ENCODE peak calls at places on chromosomes 3 and 15, in five cellular contexts. One of them, this sample, is unnamed.

GRCh38 chr3:71226565-71227281 is 356.8 kb downstream of the FOXP1 start:
- DNase-seq in K562: peak
- DNase-seq in A549: no peak
- DNase-seq in HepG2: no peak
- DNase-seq in H1: no peak
- DNase-seq in this sample: no peak

GRCh38 chr3:153625506-153625905 is 463.5 kb downstream of the RAP2B start:
- DNase-seq in A549: no peak
- DNase-seq in HepG2: no peak
- DNase-seq in K562: no peak
- DNase-seq in H1: no peak
- DNase-seq in this sample: peak

GRCh38 chr3:77906102-77906709 is 866.3 kb downstream of the ROBO2 start:
- DNase-seq in A549: peak
- DNase-seq in HepG2: no peak
- DNase-seq in K562: no peak
- DNase-seq in H1: no peak
- DNase-seq in this sample: peak

GRCh38 chr15:92116320-92116719 is 262.8 kb downstream of the SLCO3A1 start:
- DNase-seq in H1: no peak
- DNase-seq in HepG2: no peak
- DNase-seq in K562: no peak
- DNase-seq in A549: no peak
- DNase-seq in this sample: no peak

GRCh38 chr3:72482589-72483249 is 365.5 kb downstream of the SHQ1 start:
- DNase-seq in H1: no peak
- DNase-seq in A549: peak
- DNase-seq in K562: no peak
- DNase-seq in HepG2: no peak
- DNase-seq in this sample: peak

GRCh38 chr3:111070772-111071256 is 802 bp upstream of the NECTIN3 start:
- DNase-seq in HepG2: peak
- DNase-seq in A549: no peak
- DNase-seq in H1: no peak
- DNase-seq in K562: no peak
- DNase-seq in this sample: no peak

GRCh38 chr3:171679011-171679492 is 131.2 kb downstream of the PLD1 start:
- DNase-seq in K562: no peak
- DNase-seq in HepG2: peak
- DNase-seq in A549: no peak
- DNase-seq in H1: no peak
- DNase-seq in this sample: no peak

GRCh38 chr15:65072027-65072426 is 4.2 kb upstream of the RASL12 start:
- DNase-seq in HepG2: no peak
- DNase-seq in H1: no peak
- DNase-seq in K562: no peak
- DNase-seq in A549: no peak
- DNase-seq in this sample: no peak

GRCh38 chr15:48913141-48913540 is 35.2 kb downstream of the EID1 start:
- DNase-seq in A549: peak
- DNase-seq in K562: no peak
- DNase-seq in HepG2: no peak
- DNase-seq in H1: no peak
- DNase-seq in this sample: no peak

GRCh38 chr15:66649235-66649984 is 52.6 kb upstream of the SMAD6 start:
- DNase-seq in A549: no peak
- DNase-seq in H1: no peak
- DNase-seq in HepG2: no peak
- DNase-seq in K562: no peak
- DNase-seq in this sample: no peak

GRCh38 chr3:126845910-126846309 is 137.0 kb upstream of the PLXNA1 start:
- DNase-seq in H1: peak
- DNase-seq in A549: no peak
- DNase-seq in K562: no peak
- DNase-seq in HepG2: no peak
- DNase-seq in this sample: no peak

GRCh38 chr15:87575896-87576295 is 680.6 kb downstream of the NTRK3 start:
- DNase-seq in A549: no peak
- DNase-seq in HepG2: no peak
- DNase-seq in H1: no peak
- DNase-seq in K562: no peak
- DNase-seq in this sample: no peak

GRCh38 chr3:111616417-111617105 is 21.4 kb upstream of the ZBED2 start:
- DNase-seq in HepG2: peak
- DNase-seq in H1: no peak
- DNase-seq in A549: peak
- DNase-seq in K562: no peak
- DNase-seq in this sample: no peak

GRCh38 chr3:115932807-115933206 is 309.5 kb downstream of the GAP43 start:
- DNase-seq in K562: no peak
- DNase-seq in HepG2: no peak
- DNase-seq in A549: no peak
- DNase-seq in H1: no peak
- DNase-seq in this sample: no peak

GRCh38 chr3:189167027-189167766 is 4.6 kb upstream of the TPRG1 start:
- DNase-seq in HepG2: no peak
- DNase-seq in K562: no peak
- DNase-seq in H1: no peak
- DNase-seq in A549: peak
- DNase-seq in this sample: no peak

GRCh38 chr3:112002458-112002971 is 3.8 kb downstream of the TAGLN3 start:
- DNase-seq in A549: no peak
- DNase-seq in HepG2: no peak
- DNase-seq in H1: no peak
- DNase-seq in K562: no peak
- DNase-seq in this sample: peak

GRCh38 chr3:14620512-14620911 is 31.1 kb upstream of the CCDC174 start:
- DNase-seq in K562: no peak
- DNase-seq in H1: no peak
- DNase-seq in A549: no peak
- DNase-seq in HepG2: no peak
- DNase-seq in this sample: no peak

GRCh38 chr15:48775556-48775955 is 35.3 kb downstream of the CEP152 start:
- DNase-seq in HepG2: no peak
- DNase-seq in A549: no peak
- DNase-seq in K562: no peak
- DNase-seq in H1: no peak
- DNase-seq in this sample: peak

GRCh38 chr3:166451997-166452396 is 614.8 kb upstream of the BCHE start:
- DNase-seq in H1: no peak
- DNase-seq in A549: no peak
- DNase-seq in K562: no peak
- DNase-seq in HepG2: no peak
- DNase-seq in this sample: no peak

GRCh38 chr3:45123841-45124269 is 22.3 kb downstream of the CDCP1 start:
- DNase-seq in K562: no peak
- DNase-seq in HepG2: no peak
- DNase-seq in H1: no peak
- DNase-seq in A549: peak
- DNase-seq in this sample: peak

GRCh38 chr3:124431585-124431984 is 298.7 kb upstream of the UMPS start:
- DNase-seq in H1: no peak
- DNase-seq in K562: no peak
- DNase-seq in A549: no peak
- DNase-seq in HepG2: no peak
- DNase-seq in this sample: peak

GRCh38 chr15:89667706-89667960 is 11.5 kb downstream of the PLIN1 start:
- DNase-seq in K562: no peak
- DNase-seq in H1: no peak
- DNase-seq in A549: no peak
- DNase-seq in HepG2: no peak
- DNase-seq in this sample: no peak

GRCh38 chr3:152696962-152697361 is 138.0 kb upstream of the P2RY1 start:
- DNase-seq in K562: no peak
- DNase-seq in HepG2: no peak
- DNase-seq in A549: no peak
- DNase-seq in H1: no peak
- DNase-seq in this sample: no peak

GRCh38 chr3:11200679-11200952 is 46.3 kb downstream of the HRH1 start:
- DNase-seq in A549: no peak
- DNase-seq in K562: no peak
- DNase-seq in HepG2: no peak
- DNase-seq in H1: no peak
- DNase-seq in this sample: peak

GRCh38 chr3:153856932-153857331 is 264.3 kb upstream of the ARHGEF26 start:
- DNase-seq in A549: no peak
- DNase-seq in H1: no peak
- DNase-seq in HepG2: no peak
- DNase-seq in K562: no peak
- DNase-seq in this sample: no peak

GRCh38 chr3:43389388-43390254 is 103.3 kb downstream of the SNRK start:
- DNase-seq in A549: no peak
- DNase-seq in HepG2: peak
- DNase-seq in H1: no peak
- DNase-seq in K562: no peak
- DNase-seq in this sample: peak

GRCh38 chr3:118978393-118978758 is 56.3 kb downstream of the IGSF11 start:
- DNase-seq in K562: no peak
- DNase-seq in H1: no peak
- DNase-seq in HepG2: no peak
- DNase-seq in A549: no peak
- DNase-seq in this sample: no peak

GRCh38 chr15:59011262-59011947 is 23.9 kb downstream of the RNF111 start:
- DNase-seq in K562: peak
- DNase-seq in H1: no peak
- DNase-seq in A549: no peak
- DNase-seq in HepG2: no peak
- DNase-seq in this sample: no peak

GRCh38 chr15:77784361-77785292 is 151.9 kb upstream of the LINGO1 start:
- DNase-seq in A549: peak
- DNase-seq in HepG2: peak
- DNase-seq in K562: peak
- DNase-seq in H1: peak
- DNase-seq in this sample: peak

GRCh38 chr3:98371186-98371585 is 17.5 kb downstream of the OR5K4 start:
- DNase-seq in HepG2: no peak
- DNase-seq in H1: no peak
- DNase-seq in A549: no peak
- DNase-seq in K562: no peak
- DNase-seq in this sample: no peak

GRCh38 chr3:197339841-197340520 is 41.6 kb upstream of the DLG1 start:
- DNase-seq in K562: no peak
- DNase-seq in HepG2: peak
- DNase-seq in H1: no peak
- DNase-seq in A549: no peak
- DNase-seq in this sample: no peak

GRCh38 chr3:123880998-123881561 is 3.1 kb downstream of the MYLK start:
- DNase-seq in H1: no peak
- DNase-seq in A549: peak
- DNase-seq in K562: no peak
- DNase-seq in HepG2: peak
- DNase-seq in this sample: peak

GRCh38 chr3:51778554-51778953 is 483 bp downstream of the IQCF6 start:
- DNase-seq in K562: no peak
- DNase-seq in HepG2: no peak
- DNase-seq in A549: no peak
- DNase-seq in H1: no peak
- DNase-seq in this sample: no peak

GRCh38 chr3:51779137-51779536 is at the start of gene IQCF6:
- DNase-seq in HepG2: no peak
- DNase-seq in A549: no peak
- DNase-seq in K562: peak
- DNase-seq in H1: no peak
- DNase-seq in this sample: no peak

GRCh38 chr3:51773529-51773928 is 5.5 kb downstream of the IQCF6 start:
- DNase-seq in HepG2: no peak
- DNase-seq in A549: no peak
- DNase-seq in K562: no peak
- DNase-seq in H1: no peak
- DNase-seq in this sample: no peak

GRCh38 chr3:51777985-51778384 is 1.1 kb downstream of the IQCF6 start:
- DNase-seq in HepG2: no peak
- DNase-seq in A549: no peak
- DNase-seq in H1: no peak
- DNase-seq in K562: no peak
- DNase-seq in this sample: no peak
- TF ChIP-seq JUN in HepG2: no peak
- TF ChIP-seq JUN in A549: no peak
- TF ChIP-seq JUN in H1: no peak
- TF ChIP-seq JUN in K562: no peak
- TF ChIP-seq JUN in this sample: no peak

DNA sequence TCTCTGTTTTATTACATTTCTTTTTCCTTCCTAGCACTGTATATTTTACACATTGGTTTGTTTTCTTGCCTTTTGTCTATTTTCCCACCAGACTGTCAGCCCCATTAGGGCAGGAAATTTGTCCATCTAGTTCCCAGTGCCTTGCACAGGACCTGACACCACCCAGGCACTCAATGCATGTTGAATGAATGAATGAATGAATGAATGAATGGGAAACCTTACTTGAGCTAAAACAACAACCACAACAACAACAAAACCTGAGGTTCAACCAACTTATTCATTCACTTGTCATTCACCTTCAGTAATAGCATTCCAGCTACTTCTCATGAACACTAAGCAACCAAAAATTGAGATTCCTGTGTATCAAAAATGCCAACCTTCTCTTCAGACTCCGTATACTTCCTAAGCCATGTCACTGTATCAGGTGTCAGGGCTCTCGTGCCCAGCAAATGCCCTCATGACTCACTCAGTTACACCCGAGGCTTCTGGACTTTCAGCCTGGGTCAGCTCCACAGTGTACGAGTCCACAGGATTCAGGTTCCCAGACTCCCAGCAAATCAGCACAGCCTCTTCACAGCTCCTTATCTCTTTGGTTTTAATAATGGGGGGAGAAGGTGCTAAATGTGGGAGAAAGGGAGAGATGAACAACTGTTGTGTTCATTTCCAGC is 37.3 kb downstream of the FSD2 start:
- DNase-seq in A549: peak
- DNase-seq in K562: no peak
- DNase-seq in H1: no peak
- DNase-seq in HepG2: no peak
- DNase-seq in this sample: no peak
- H3K27ac ChIP-seq in A549: no peak
- H3K27ac ChIP-seq in K562: no peak
- H3K27ac ChIP-seq in H1: no peak
- H3K27ac ChIP-seq in HepG2: no peak
- H3K27ac ChIP-seq in this sample: no peak

DNA sequence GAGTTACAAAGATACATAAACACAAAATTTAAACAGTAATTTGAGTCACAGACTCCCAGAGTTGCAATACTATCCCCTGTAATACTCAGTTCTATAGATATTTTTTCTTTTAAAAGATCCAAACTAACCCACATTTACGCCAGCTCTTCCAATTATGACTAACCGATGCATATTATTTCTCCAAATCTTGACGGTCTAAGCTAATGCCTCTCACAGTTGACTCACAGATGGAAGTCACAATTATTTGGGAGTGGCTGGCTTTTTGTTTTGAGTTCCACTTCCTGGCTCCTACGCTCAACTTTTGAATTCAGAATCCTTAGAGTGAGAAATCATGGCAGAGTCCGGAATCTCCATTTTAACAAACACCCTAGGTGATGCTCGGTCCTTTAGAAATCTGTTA is 749.9 kb downstream of the FHIT start:
- DNase-seq in H1: no peak
- DNase-seq in A549: no peak
- DNase-seq in HepG2: no peak
- DNase-seq in K562: no peak
- DNase-seq in this sample: no peak
- TF ChIP-seq JUN in H1: no peak
- TF ChIP-seq JUN in A549: no peak
- TF ChIP-seq JUN in HepG2: no peak
- TF ChIP-seq JUN in K562: no peak
- TF ChIP-seq JUN in this sample: no peak

GRCh38 chr15:34155859-34156258 is 54.0 kb downstream of the PGBD4 start:
- DNase-seq in HepG2: no peak
- DNase-seq in H1: no peak
- DNase-seq in K562: no peak
- DNase-seq in A549: no peak
- DNase-seq in this sample: no peak
- H3K27ac ChIP-seq in HepG2: no peak
- H3K27ac ChIP-seq in H1: no peak
- H3K27ac ChIP-seq in K562: no peak
- H3K27ac ChIP-seq in A549: peak
- H3K27ac ChIP-seq in this sample: no peak

This sample was measured in endothelial cell of umbilical vein.